ENCODE peak calls at places on chromosome 17, in four cellular contexts. J, B, M and N are unnamed samples.

GRCh38 chr17:37429442-37429841 is 22.8 kb downstream of the TADA2A start:
- DNase-seq in J (no peak), B (no peak), M (no peak), N (peak; percentile 52)

GRCh38 chr17:80101946-80102706 is 745 bp downstream of the GAA start:
- DNase-seq in J (no peak), B (no peak), M (peak; percentile 31), N (peak; percentile 51)

GRCh38 chr17:68101075-68101991 is 65.8 kb downstream of the KPNA2 start:
- DNase-seq in J (peak; percentile 49), B (peak; percentile 85), M (peak; percentile 95), N (peak; percentile 86)

GRCh38 chr17:80116923-80117380 is 15.6 kb downstream of the GAA start:
- DNase-seq in J (no peak), B (no peak), M (no peak), N (no peak)

GRCh38 chr17:34715504-34715903 is 136.1 kb downstream of the TMEM132E start:
- DNase-seq in J (no peak), B (no peak), M (no peak), N (no peak)

GRCh38 chr17:16953841-16954240 is 18.1 kb downstream of the TNFRSF13B start:
- DNase-seq in J (no peak), B (no peak), M (no peak), N (no peak)

GRCh38 chr17:80000955-80001354 is 34.7 kb downstream of the TBC1D16 start:
- DNase-seq in J (no peak), B (no peak), M (no peak), N (no peak)

GRCh38 chr17:57756941-57757340 is 11.8 kb upstream of the CCDC182 start:
- DNase-seq in J (no peak), B (no peak), M (no peak), N (no peak)

GRCh38 chr17:5121186-5121841 is 5.5 kb downstream of the USP6 start:
- DNase-seq in J (no peak), B (no peak), M (no peak), N (no peak)

GRCh38 chr17:18259621-18260331 is 686 bp upstream of the MIEF2 start:
- DNase-seq in J (no peak), B (no peak), M (peak; percentile 87), N (peak; percentile 40)

GRCh38 chr17:6098466-6099180 is 28.4 kb downstream of the WSCD1 start:
- DNase-seq in J (no peak), B (no peak), M (no peak), N (no peak)

GRCh38 chr17:50806141-50806643 is 29.2 kb upstream of the WFIKKN2 start:
- DNase-seq in J (no peak), B (no peak), M (no peak), N (no peak)

GRCh38 chr17:61454932-61455753 is 2.9 kb downstream of the TBX4 start:
- DNase-seq in J (no peak), B (no peak), M (no peak), N (no peak)

GRCh38 chr17:41687828-41688640 is 651 bp upstream of the EIF1 start:
- DNase-seq in J (peak; percentile 61), B (no peak), M (peak; percentile 71), N (peak; percentile 73)